ENCODE peak calls at places on chromosome 2, in eight cellular contexts. One of them, this sample, is unnamed.

GRCh38 chr2:235358981-235359471 is 134.8 kb upstream of the AGAP1 start:
- DNase-seq in cardiac muscle cell: peak; percentile 15
- DNase-seq in chondrocyte: no peak
- DNase-seq in choroid plexus epithelial cell: no peak
- DNase-seq in progenitor cell of endocrine pancreas: no peak
- DNase-seq in coronary artery: no peak
- DNase-seq in upper lobe of right lung: no peak
- DNase-seq in spleen: no peak
- DNase-seq in this sample: no peak

GRCh38 chr2:84283496-84283895 is 175.6 kb downstream of the SUCLG1 start:
- DNase-seq in choroid plexus epithelial cell: no peak
- DNase-seq in progenitor cell of endocrine pancreas: no peak
- DNase-seq in coronary artery: no peak
- DNase-seq in cardiac muscle cell: no peak
- DNase-seq in upper lobe of right lung: no peak
- DNase-seq in chondrocyte: no peak
- DNase-seq in spleen: no peak
- DNase-seq in this sample: no peak

GRCh38 chr2:36854241-36854640 is 112.1 kb downstream of the STRN start:
- DNase-seq in choroid plexus epithelial cell: no peak
- DNase-seq in progenitor cell of endocrine pancreas: no peak
- DNase-seq in cardiac muscle cell: no peak
- DNase-seq in chondrocyte: no peak
- DNase-seq in spleen: no peak
- DNase-seq in upper lobe of right lung: no peak
- DNase-seq in coronary artery: no peak
- DNase-seq in this sample: no peak

GRCh38 chr2:86393521-86394490 is 47.4 kb upstream of the KDM3A start:
- DNase-seq in spleen: no peak
- DNase-seq in cardiac muscle cell: peak; percentile 48
- DNase-seq in progenitor cell of endocrine pancreas: no peak
- DNase-seq in chondrocyte: no peak
- DNase-seq in coronary artery: no peak
- DNase-seq in choroid plexus epithelial cell: peak; percentile 36
- DNase-seq in upper lobe of right lung: no peak
- DNase-seq in this sample: peak; percentile 56

GRCh38 chr2:105177008-105177407 is 64.5 kb upstream of the GPR45 start:
- DNase-seq in choroid plexus epithelial cell: no peak
- DNase-seq in spleen: no peak
- DNase-seq in coronary artery: no peak
- DNase-seq in upper lobe of right lung: no peak
- DNase-seq in progenitor cell of endocrine pancreas: no peak
- DNase-seq in cardiac muscle cell: no peak
- DNase-seq in chondrocyte: no peak
- DNase-seq in this sample: no peak

GRCh38 chr2:120934891-120935338 is 199.2 kb downstream of the GLI2 start:
- DNase-seq in progenitor cell of endocrine pancreas: no peak
- DNase-seq in choroid plexus epithelial cell: peak; percentile 69
- DNase-seq in cardiac muscle cell: peak; percentile 63
- DNase-seq in coronary artery: no peak
- DNase-seq in chondrocyte: no peak
- DNase-seq in spleen: no peak
- DNase-seq in upper lobe of right lung: no peak
- DNase-seq in this sample: peak; percentile 72

GRCh38 chr2:68774569-68775271 is 40.1 kb downstream of the ARHGAP25 start:
- DNase-seq in upper lobe of right lung: peak; percentile 85
- DNase-seq in choroid plexus epithelial cell: no peak
- DNase-seq in coronary artery: no peak
- DNase-seq in cardiac muscle cell: peak; percentile 81
- DNase-seq in chondrocyte: no peak
- DNase-seq in progenitor cell of endocrine pancreas: no peak
- DNase-seq in spleen: peak; percentile 97
- DNase-seq in this sample: peak; percentile 91

GRCh38 chr2:202545523-202545922 is 89.2 kb upstream of the FAM117B start:
- DNase-seq in spleen: no peak
- DNase-seq in coronary artery: no peak
- DNase-seq in chondrocyte: no peak
- DNase-seq in upper lobe of right lung: no peak
- DNase-seq in choroid plexus epithelial cell: no peak
- DNase-seq in cardiac muscle cell: peak; percentile 10
- DNase-seq in progenitor cell of endocrine pancreas: no peak
- DNase-seq in this sample: peak; percentile 23

GRCh38 chr2:157786663-157787363 is 89.3 kb downstream of the ACVR1 start:
- DNase-seq in upper lobe of right lung: no peak
- DNase-seq in spleen: no peak
- DNase-seq in progenitor cell of endocrine pancreas: no peak
- DNase-seq in cardiac muscle cell: no peak
- DNase-seq in choroid plexus epithelial cell: no peak
- DNase-seq in coronary artery: no peak
- DNase-seq in chondrocyte: no peak
- DNase-seq in this sample: no peak

GRCh38 chr2:9693138-9693520 is 62.3 kb upstream of the YWHAQ start:
- DNase-seq in spleen: no peak
- DNase-seq in chondrocyte: no peak
- DNase-seq in cardiac muscle cell: peak; percentile 66
- DNase-seq in coronary artery: peak; percentile 84
- DNase-seq in choroid plexus epithelial cell: peak; percentile 30
- DNase-seq in upper lobe of right lung: no peak
- DNase-seq in progenitor cell of endocrine pancreas: no peak
- DNase-seq in this sample: peak; percentile 50

GRCh38 chr2:84849271-84849952 is 31.5 kb downstream of the TRABD2A start:
- DNase-seq in progenitor cell of endocrine pancreas: no peak
- DNase-seq in cardiac muscle cell: no peak
- DNase-seq in upper lobe of right lung: no peak
- DNase-seq in spleen: no peak
- DNase-seq in chondrocyte: no peak
- DNase-seq in coronary artery: no peak
- DNase-seq in choroid plexus epithelial cell: no peak
- DNase-seq in this sample: no peak

GRCh38 chr2:96493072-96493471 is 12.1 kb downstream of the NEURL3 start:
- DNase-seq in coronary artery: no peak
- DNase-seq in spleen: no peak
- DNase-seq in upper lobe of right lung: no peak
- DNase-seq in choroid plexus epithelial cell: no peak
- DNase-seq in chondrocyte: no peak
- DNase-seq in progenitor cell of endocrine pancreas: no peak
- DNase-seq in cardiac muscle cell: no peak
- DNase-seq in this sample: no peak

DNA sequence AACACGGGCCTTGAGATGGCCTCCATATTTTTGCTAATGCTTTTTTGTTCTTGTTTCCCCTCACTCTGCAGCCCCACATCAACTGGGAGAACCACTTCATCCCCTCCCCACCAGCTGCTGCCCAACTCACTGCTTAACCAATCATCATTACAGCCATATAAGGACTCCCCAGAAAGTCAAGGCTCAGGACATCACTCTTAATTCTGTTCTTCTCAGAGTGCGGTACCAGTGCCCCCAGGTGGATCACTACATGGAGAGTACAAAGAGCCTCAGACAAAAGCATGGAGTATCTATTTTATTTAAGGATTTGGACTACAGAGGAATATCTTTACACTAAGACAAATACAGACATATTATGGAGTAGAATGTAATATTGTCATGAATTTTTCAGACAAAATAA is 340.6 kb downstream of the PAX3 start:
- DNase-seq in spleen: no peak
- DNase-seq in cardiac muscle cell: no peak
- DNase-seq in chondrocyte: no peak
- DNase-seq in upper lobe of right lung: no peak
- DNase-seq in choroid plexus epithelial cell: no peak
- DNase-seq in progenitor cell of endocrine pancreas: no peak
- DNase-seq in coronary artery: no peak
- DNase-seq in this sample: peak; percentile 7
- TF ChIP-seq CTCF in spleen: no peak
- TF ChIP-seq CTCF in cardiac muscle cell: no peak
- TF ChIP-seq CTCF in chondrocyte: no peak
- TF ChIP-seq CTCF in upper lobe of right lung: no peak
- TF ChIP-seq CTCF in choroid plexus epithelial cell: no peak
- TF ChIP-seq CTCF in progenitor cell of endocrine pancreas: no peak
- TF ChIP-seq CTCF in coronary artery: no peak
- TF ChIP-seq CTCF in this sample: no peak

GRCh38 chr2:159172403-159172802 is 114.1 kb downstream of the WDSUB1 start:
- DNase-seq in cardiac muscle cell: peak; percentile 20
- DNase-seq in chondrocyte: no peak
- DNase-seq in choroid plexus epithelial cell: no peak
- DNase-seq in spleen: no peak
- DNase-seq in coronary artery: no peak
- DNase-seq in progenitor cell of endocrine pancreas: no peak
- DNase-seq in upper lobe of right lung: no peak
- DNase-seq in this sample: no peak

GRCh38 chr2:159165065-159165464 is 121.4 kb downstream of the WDSUB1 start:
- DNase-seq in progenitor cell of endocrine pancreas: no peak
- DNase-seq in spleen: no peak
- DNase-seq in cardiac muscle cell: no peak
- DNase-seq in upper lobe of right lung: no peak
- DNase-seq in coronary artery: no peak
- DNase-seq in chondrocyte: no peak
- DNase-seq in choroid plexus epithelial cell: no peak
- DNase-seq in this sample: no peak

GRCh38 chr2:159164457-159164894 is 122.0 kb downstream of the WDSUB1 start:
- DNase-seq in upper lobe of right lung: no peak
- DNase-seq in progenitor cell of endocrine pancreas: no peak
- DNase-seq in cardiac muscle cell: peak; percentile 30
- DNase-seq in coronary artery: no peak
- DNase-seq in choroid plexus epithelial cell: no peak
- DNase-seq in spleen: no peak
- DNase-seq in chondrocyte: no peak
- DNase-seq in this sample: peak; percentile 27

GRCh38 chr2:159169187-159169586 is 117.3 kb downstream of the WDSUB1 start:
- DNase-seq in cardiac muscle cell: no peak
- DNase-seq in chondrocyte: no peak
- DNase-seq in coronary artery: no peak
- DNase-seq in upper lobe of right lung: no peak
- DNase-seq in progenitor cell of endocrine pancreas: no peak
- DNase-seq in spleen: no peak
- DNase-seq in choroid plexus epithelial cell: no peak
- DNase-seq in this sample: peak; percentile 33

GRCh38 chr2:159168707-159169106 is 117.8 kb downstream of the WDSUB1 start:
- DNase-seq in spleen: no peak
- DNase-seq in chondrocyte: no peak
- DNase-seq in coronary artery: no peak
- DNase-seq in upper lobe of right lung: no peak
- DNase-seq in cardiac muscle cell: peak; percentile 40
- DNase-seq in choroid plexus epithelial cell: peak; percentile 69
- DNase-seq in progenitor cell of endocrine pancreas: no peak
- DNase-seq in this sample: peak; percentile 54
- TF ChIP-seq CTCF in spleen: no peak
- TF ChIP-seq CTCF in chondrocyte: peak; percentile 72
- TF ChIP-seq CTCF in coronary artery: no peak
- TF ChIP-seq CTCF in upper lobe of right lung: peak; percentile 25
- TF ChIP-seq CTCF in cardiac muscle cell: peak; percentile 33
- TF ChIP-seq CTCF in choroid plexus epithelial cell: peak; percentile 66
- TF ChIP-seq CTCF in progenitor cell of endocrine pancreas: peak; percentile 41
- TF ChIP-seq CTCF in this sample: peak; percentile 44

DNA sequence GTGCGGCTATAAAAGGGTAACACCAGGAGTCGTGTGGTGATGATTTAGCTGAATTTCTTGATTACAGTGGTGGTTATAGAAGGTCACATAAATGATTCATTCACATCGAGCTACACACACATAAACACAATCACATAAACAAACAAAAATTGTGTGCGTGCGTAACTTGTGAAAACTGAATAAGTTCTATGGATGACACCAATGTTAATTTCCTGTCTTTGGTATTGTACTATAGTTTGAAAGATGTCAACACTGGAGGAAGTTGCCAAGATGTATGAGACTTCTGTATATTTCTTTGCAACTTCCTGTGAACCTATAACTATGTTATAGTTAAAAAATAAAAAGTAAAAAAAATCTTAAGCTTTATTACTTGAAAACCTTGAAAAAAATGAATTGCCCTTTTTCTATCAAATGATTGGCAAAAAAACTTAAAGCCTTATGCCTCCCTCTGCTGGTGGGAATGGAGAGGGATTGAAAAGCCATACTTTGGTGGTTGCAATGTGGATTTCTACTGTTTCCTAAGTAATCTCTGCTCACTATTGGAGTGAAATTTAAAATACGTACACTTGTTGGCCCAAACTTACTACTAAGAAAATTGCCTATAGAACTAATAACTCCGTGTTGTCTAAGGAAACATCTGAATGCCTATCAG is 227.7 kb downstream of the RPIA start:
- DNase-seq in coronary artery: no peak
- DNase-seq in progenitor cell of endocrine pancreas: no peak
- DNase-seq in upper lobe of right lung: no peak
- DNase-seq in spleen: no peak
- DNase-seq in chondrocyte: no peak
- DNase-seq in choroid plexus epithelial cell: peak; percentile 70
- DNase-seq in cardiac muscle cell: peak; percentile 59
- DNase-seq in this sample: peak; percentile 56
- TF ChIP-seq CTCF in coronary artery: peak; percentile 38
- TF ChIP-seq CTCF in progenitor cell of endocrine pancreas: peak; percentile 44
- TF ChIP-seq CTCF in upper lobe of right lung: peak; percentile 65
- TF ChIP-seq CTCF in spleen: peak; percentile 63
- TF ChIP-seq CTCF in chondrocyte: peak; percentile 76
- TF ChIP-seq CTCF in choroid plexus epithelial cell: peak; percentile 79
- TF ChIP-seq CTCF in cardiac muscle cell: peak; percentile 76
- TF ChIP-seq CTCF in this sample: peak; percentile 83

GRCh38 chr2:196183172-196183473 is 11.7 kb upstream of the STK17B start:
- DNase-seq in coronary artery: no peak
- DNase-seq in progenitor cell of endocrine pancreas: no peak
- DNase-seq in spleen: no peak
- DNase-seq in choroid plexus epithelial cell: no peak
- DNase-seq in chondrocyte: no peak
- DNase-seq in upper lobe of right lung: no peak
- DNase-seq in cardiac muscle cell: no peak
- DNase-seq in this sample: no peak

GRCh38 chr2:196186266-196186980 is 15.0 kb upstream of the STK17B start:
- DNase-seq in upper lobe of right lung: no peak
- DNase-seq in choroid plexus epithelial cell: no peak
- DNase-seq in progenitor cell of endocrine pancreas: no peak
- DNase-seq in chondrocyte: no peak
- DNase-seq in coronary artery: no peak
- DNase-seq in cardiac muscle cell: no peak
- DNase-seq in spleen: no peak
- DNase-seq in this sample: no peak

GRCh38 chr2:196182439-196183171 is 11.2 kb upstream of the STK17B start:
- DNase-seq in chondrocyte: no peak
- DNase-seq in cardiac muscle cell: no peak
- DNase-seq in spleen: no peak
- DNase-seq in upper lobe of right lung: no peak
- DNase-seq in choroid plexus epithelial cell: no peak
- DNase-seq in progenitor cell of endocrine pancreas: no peak
- DNase-seq in coronary artery: no peak
- DNase-seq in this sample: no peak

GRCh38 chr2:196183528-196184231 is 12.3 kb upstream of the STK17B start:
- DNase-seq in choroid plexus epithelial cell: no peak
- DNase-seq in upper lobe of right lung: no peak
- DNase-seq in progenitor cell of endocrine pancreas: no peak
- DNase-seq in cardiac muscle cell: no peak
- DNase-seq in chondrocyte: no peak
- DNase-seq in spleen: no peak
- DNase-seq in coronary artery: no peak
- DNase-seq in this sample: no peak

DNA sequence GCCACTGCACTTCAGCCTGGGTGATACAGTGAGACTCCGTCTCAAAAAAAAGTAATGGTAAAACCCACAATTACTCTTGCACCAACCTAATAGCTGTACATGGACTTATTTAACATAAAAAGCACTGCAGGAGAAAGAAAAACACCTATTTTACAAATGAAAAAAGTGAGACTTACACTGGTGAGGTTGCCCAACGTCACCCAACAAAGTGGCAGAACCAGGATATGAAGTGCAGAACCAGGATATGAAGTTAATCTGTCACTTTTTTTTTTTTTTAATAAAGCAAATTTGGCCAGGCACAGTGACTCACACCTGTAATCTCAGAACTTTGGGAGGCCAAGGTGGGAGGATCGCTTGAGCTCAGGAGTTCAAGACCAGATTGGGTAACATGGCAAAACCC is 13.5 kb upstream of the STK17B start:
- DNase-seq in chondrocyte: no peak
- DNase-seq in coronary artery: no peak
- DNase-seq in upper lobe of right lung: no peak
- DNase-seq in spleen: no peak
- DNase-seq in cardiac muscle cell: no peak
- DNase-seq in progenitor cell of endocrine pancreas: no peak
- DNase-seq in choroid plexus epithelial cell: no peak
- DNase-seq in this sample: no peak
- TF ChIP-seq CTCF in chondrocyte: no peak
- TF ChIP-seq CTCF in coronary artery: no peak
- TF ChIP-seq CTCF in upper lobe of right lung: no peak
- TF ChIP-seq CTCF in spleen: no peak
- TF ChIP-seq CTCF in cardiac muscle cell: no peak
- TF ChIP-seq CTCF in progenitor cell of endocrine pancreas: no peak
- TF ChIP-seq CTCF in choroid plexus epithelial cell: no peak
- TF ChIP-seq CTCF in this sample: no peak

This sample was measured in fibroblast of pulmonary artery.